ENCODE peak calls at places on chromosomes 3 and 15, in ten cellular contexts. H is heart left ventricle, J is heart right ventricle, V is uterus, X is breast epithelium, F is tibial nerve, N is ovary, K is neural progenitor cell, Q is A549, I is lower lobe of right lung. M is an unnamed sample.

GRCh38 chr3:908839-909238 is 184.0 kb upstream of the CNTN6 start:
- DNase-seq in H (no peak), J (no peak), V (no peak), X (no peak), F (no peak), N (no peak), K (peak; percentile 43), Q (no peak), I (no peak), M (no peak)

GRCh38 chr15:90145259-90145658 is 43.0 kb upstream of the IDH2 start:
- DNase-seq in H (no peak), J (no peak), V (no peak), X (no peak), F (no peak), N (no peak), K (no peak), Q (no peak), I (no peak), M (no peak)

GRCh38 chr3:63067999-63068645 is 192.9 kb upstream of the CADPS start:
- DNase-seq in H (peak; percentile 17), J (peak; percentile 23), V (no peak), X (no peak), F (no peak), N (no peak), K (peak; percentile 86), Q (peak; percentile 18), I (no peak), M (peak; percentile 49)

GRCh38 chr15:41128174-41128902 is 12.3 kb upstream of the INO80 start:
- DNase-seq in H (no peak), J (no peak), V (no peak), X (no peak), F (no peak), N (no peak), K (no peak), Q (no peak), I (no peak), M (no peak)

GRCh38 chr15:100340721-100341661 is 784 bp downstream of the ADAMTS17 start:
- DNase-seq in H (no peak), J (no peak), V (no peak), X (no peak), F (no peak), N (no peak), K (peak; percentile 52), Q (no peak), I (no peak), M (no peak)

GRCh38 chr15:55872471-55872870 is 120.9 kb downstream of the NEDD4 start:
- DNase-seq in H (no peak), J (no peak), V (no peak), X (no peak), F (no peak), N (no peak), K (no peak), Q (no peak), I (no peak), M (no peak)

GRCh38 chr15:91865903-91866302 is 12.4 kb downstream of the SLCO3A1 start:
- DNase-seq in H (no peak), J (no peak), V (no peak), X (no peak), F (no peak), N (no peak), K (no peak), Q (no peak), I (no peak), M (no peak)

GRCh38 chr3:188270423-188270972 is 116.5 kb downstream of the LPP start:
- DNase-seq in H (no peak), J (no peak), V (peak; percentile 45), X (no peak), F (no peak), N (no peak), K (no peak), Q (peak; percentile 80), I (no peak), M (peak; percentile 97)

GRCh38 chr3:3666664-3667063 is 132.6 kb upstream of the LRRN1 start:
- DNase-seq in H (no peak), J (no peak), V (no peak), X (no peak), F (no peak), N (no peak), K (no peak), Q (no peak), I (no peak), M (no peak)

GRCh38 chr15:57566840-57567239 is 24.9 kb upstream of the MYZAP start:
- DNase-seq in H (no peak), J (peak; percentile 70), V (no peak), X (no peak), F (no peak), N (no peak), K (no peak), Q (no peak), I (no peak), M (no peak)

GRCh38 chr3:122019493-122019892 is 2.6 kb downstream of the ILDR1 start:
- DNase-seq in H (no peak), J (no peak), V (no peak), X (no peak), F (no peak), N (no peak), K (no peak), Q (no peak), I (no peak), M (no peak)

GRCh38 chr3:49867871-49868321 is 1.8 kb downstream of the CAMKV start:
- DNase-seq in H (no peak), J (no peak), V (no peak), X (no peak), F (no peak), N (no peak), K (peak; percentile 88), Q (peak; percentile 25), I (no peak), M (peak; percentile 60)

GRCh38 chr3:152664766-152665165 is 170.2 kb upstream of the P2RY1 start:
- DNase-seq in H (no peak), J (no peak), V (no peak), X (no peak), F (no peak), N (no peak), K (no peak), Q (no peak), I (no peak), M (no peak)

GRCh38 chr3:13085846-13086179 is 12.6 kb upstream of the IQSEC1 start:
- DNase-seq in H (no peak), J (no peak), V (no peak), X (no peak), F (no peak), N (no peak), K (no peak), Q (no peak), I (no peak), M (no peak)

GRCh38 chr3:66693461-66693912 is 192.7 kb upstream of the LRIG1 start:
- DNase-seq in H (no peak), J (peak; percentile 6), V (peak; percentile 31), X (peak; percentile 55), F (peak; percentile 28), N (peak; percentile 72), K (no peak), Q (no peak), I (no peak), M (peak; percentile 23)

GRCh38 chr3:183701744-183702143 is 4.1 kb downstream of the YEATS2 start:
- DNase-seq in H (no peak), J (no peak), V (no peak), X (no peak), F (no peak), N (no peak), K (no peak), Q (no peak), I (no peak), M (peak; percentile 36)

GRCh38 chr15:90427185-90427584 is 39.1 kb downstream of the IQGAP1 start:
- DNase-seq in H (no peak), J (no peak), V (no peak), X (no peak), F (no peak), N (no peak), K (no peak), Q (no peak), I (no peak), M (no peak)

GRCh38 chr3:194588236-194588635 is 45.0 kb downstream of the TMEM44 start:
- DNase-seq in H (no peak), J (no peak), V (no peak), X (no peak), F (no peak), N (no peak), K (no peak), Q (no peak), I (no peak), M (no peak)
- H3K4me1 ChIP-seq in H (peaks cover 3% of the 10 kb centered on the region), J (peaks cover 27% of the 10 kb centered on the region), V (no peaks in the 10 kb centered on the region), X (no peaks in the 10 kb centered on the region), F (peaks cover 47% of the 10 kb centered on the region), N (peaks cover 2% of the 10 kb centered on the region), K (no peaks in the 10 kb centered on the region), Q (peaks cover 20% of the 10 kb centered on the region), I (peaks cover 19% of the 10 kb centered on the region), M (no peaks in the 10 kb centered on the region)

DNA sequence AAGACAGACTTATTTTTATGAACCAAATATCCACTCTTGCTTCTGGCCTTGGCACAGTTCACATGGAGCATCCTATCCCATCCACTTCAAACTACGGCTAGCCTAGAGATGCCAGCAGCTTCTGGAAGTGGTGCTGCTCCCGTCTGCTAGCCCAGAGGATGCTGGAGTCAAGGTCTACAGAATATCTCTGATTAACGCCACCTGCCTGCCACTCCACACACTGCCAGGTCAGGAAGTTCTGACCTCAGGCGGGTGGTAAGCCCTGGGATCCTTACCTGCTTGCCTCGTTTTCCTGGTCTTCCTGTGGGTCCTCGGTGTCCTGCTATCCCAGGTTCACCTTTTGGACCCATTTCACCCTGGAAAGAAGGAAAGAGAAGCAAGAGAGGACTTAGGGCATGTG is 42.9 kb downstream of the EAF1 start:
- DNase-seq in H (no peak), J (no peak), V (no peak), X (no peak), F (no peak), N (no peak), K (no peak), Q (peak; percentile 21), I (no peak), M (no peak)
- TF ChIP-seq CTCF in H (no peak), J (no peak), V (no peak), X (no peak), F (no peak), N (no peak), K (peak; percentile 11), Q (no peak), I (no peak), M (no peak)

DNA sequence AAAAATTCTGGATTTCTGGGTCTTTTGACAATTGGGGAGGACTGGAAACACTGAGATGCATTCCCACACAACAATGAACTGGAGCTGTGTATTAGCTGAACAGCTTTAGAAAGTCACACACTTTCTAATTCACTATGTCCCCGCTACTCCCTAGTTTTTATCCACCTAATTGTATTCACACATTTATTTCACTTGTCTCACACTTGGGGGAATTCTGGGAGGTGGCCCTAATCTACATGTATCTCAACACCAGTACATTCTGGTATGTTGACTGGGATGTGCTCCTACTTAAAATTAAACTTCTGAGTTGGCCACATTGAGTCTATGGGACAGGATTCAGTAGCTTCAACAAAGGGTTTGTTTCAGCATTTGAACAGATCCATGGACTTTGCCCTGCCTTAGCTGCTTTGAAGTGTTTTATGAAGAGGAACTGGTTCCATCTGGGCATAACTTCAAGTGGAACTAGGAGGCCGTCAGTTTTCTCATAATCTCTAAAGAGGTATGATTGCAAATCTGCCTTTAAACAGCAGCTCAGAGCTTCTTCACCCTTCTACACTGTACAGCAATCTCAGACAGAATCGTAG is 106.5 kb upstream of the CMC1 start:
- DNase-seq in H (no peak), J (no peak), V (no peak), X (no peak), F (no peak), N (no peak), K (no peak), Q (no peak), I (no peak), M (no peak)
- H3K4me3 ChIP-seq in H (no peak overlapping the region), J (no peak overlapping the region), V (no peak overlapping the region), X (no peak overlapping the region), F (no peak overlapping the region), N (no peak overlapping the region), K (no peak overlapping the region), Q (no peak overlapping the region), I (no peak overlapping the region), M (no peak overlapping the region)

GRCh38 chr15:85587707-85588441 is 206.9 kb downstream of the KLHL25 start:
- DNase-seq in H (no peak), J (no peak), V (no peak), X (no peak), F (no peak), N (no peak), K (no peak), Q (peak; percentile 58), I (no peak), M (no peak)
- H3K4me1 ChIP-seq in H (peaks cover 29% of the 10 kb centered on the region), J (peaks cover 94% of the 10 kb centered on the region), V (peaks cover 6% of the 10 kb centered on the region), X (no peaks in the 10 kb centered on the region), F (peaks cover 74% of the 10 kb centered on the region), N (peaks cover 4% of the 10 kb centered on the region), K (peaks cover 19% of the 10 kb centered on the region), Q (peaks cover 98% of the 10 kb centered on the region), I (peaks cover 92% of the 10 kb centered on the region), M (peaks cover 47% of the 10 kb centered on the region)